ENCODE peak calls at places on chromosomes 7 and 10, in ten cellular contexts. L is neural progenitor cell, C is H9, K is IMR-90, Z is astrocyte, U is GM23248, H is fibroblast of lung, X is keratinocyte, I is mammary epithelial cell, B is GM23338. N is an unnamed sample.

GRCh38 chr7:130141161-130141857 is 63.9 kb downstream of the TMEM209 start:
- DNase-seq in L (peak), C (peak), K (peak), Z (peak), U (peak), H (peak), X (no peak), I (no peak), B (peak), N (peak)

GRCh38 chr7:30898411-30898810 is 13.2 kb upstream of the AQP1 start:
- DNase-seq in L (no peak), C (no peak), K (no peak), Z (no peak), U (no peak), H (no peak), X (no peak), I (no peak), B (no peak), N (no peak)

GRCh38 chr7:70210200-70210960 is 612.1 kb downstream of the AUTS2 start:
- DNase-seq in L (no peak), C (no peak), K (no peak), Z (no peak), U (no peak), H (no peak), X (no peak), I (no peak), B (no peak), N (no peak)

GRCh38 chr7:99196536-99197288 is 11.2 kb downstream of the KPNA7 start:
- DNase-seq in L (no peak), C (no peak), K (peak), Z (peak), U (peak), H (peak), X (no peak), I (peak), B (peak), N (peak)

GRCh38 chr7:29609162-29610030 is 45.8 kb downstream of the PRR15 start:
- DNase-seq in L (peak), C (peak), K (no peak), Z (peak), U (peak), H (peak), X (peak), I (peak), B (peak), N (no peak)

GRCh38 chr10:118903251-118903650 is 126.3 kb upstream of the NANOS1 start:
- DNase-seq in L (no peak), C (no peak), K (no peak), Z (no peak), U (no peak), H (no peak), X (no peak), I (no peak), B (no peak), N (no peak)

GRCh38 chr7:22238354-22239311 is 118.3 kb downstream of the RAPGEF5 start:
- DNase-seq in L (no peak), C (no peak), K (peak), Z (peak), U (peak), H (peak), X (no peak), I (peak), B (no peak), N (peak)

GRCh38 chr10:98405422-98405821 is 9.6 kb downstream of the PYROXD2 start:
- DNase-seq in L (no peak), C (no peak), K (peak), Z (no peak), U (peak), H (peak), X (no peak), I (no peak), B (no peak), N (no peak)

GRCh38 chr7:157687845-157688244 is 351.0 kb downstream of the DNAJB6 start:
- DNase-seq in L (peak), C (peak), K (no peak), Z (no peak), U (no peak), H (no peak), X (no peak), I (no peak), B (no peak), N (no peak)

GRCh38 chr7:23530901-23531793 is 634 bp downstream of the TRA2A start:
- DNase-seq in L (peak), C (peak), K (peak), Z (peak), U (peak), H (peak), X (no peak), I (peak), B (peak), N (peak)

GRCh38 chr10:90075995-90076394 is 374.6 kb downstream of the KIF20B start:
- DNase-seq in L (no peak), C (no peak), K (no peak), Z (no peak), U (no peak), H (no peak), X (peak), I (peak), B (no peak), N (no peak)

DNA sequence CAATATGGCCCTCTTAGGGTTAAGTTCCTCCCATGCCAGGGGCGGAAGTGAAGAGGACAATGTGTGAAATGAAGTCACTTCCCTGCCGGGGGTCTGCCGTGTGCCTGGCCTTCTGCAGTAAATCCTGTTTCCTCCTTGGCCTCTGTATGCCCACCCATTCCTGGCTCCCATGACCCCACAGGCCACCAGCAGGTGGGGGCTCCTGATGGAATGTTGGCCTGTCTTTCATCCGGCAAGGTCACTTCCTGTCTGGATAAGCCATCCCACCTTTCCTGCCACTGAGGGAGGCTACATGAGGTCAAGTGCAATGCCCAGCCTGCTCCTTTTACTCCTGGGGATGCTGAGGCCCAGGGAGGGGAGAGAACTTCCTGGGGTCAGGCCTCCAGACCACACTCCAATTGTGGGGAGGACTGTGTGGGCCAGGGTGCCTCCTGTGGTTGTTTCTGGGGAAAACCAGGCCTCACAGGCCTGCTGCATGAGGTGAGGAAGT is 22.3 kb downstream of the PALD1 start:
- DNase-seq in L (no peak), C (no peak), K (no peak), Z (no peak), U (no peak), H (no peak), X (no peak), I (no peak), B (no peak), N (no peak)
- H2AFZ ChIP-seq in L (no peak), C (no peak), K (no peak), Z (no peak), U (no peak), H (no peak), X (no peak), I (no peak), B (no peak), N (no peak)

DNA sequence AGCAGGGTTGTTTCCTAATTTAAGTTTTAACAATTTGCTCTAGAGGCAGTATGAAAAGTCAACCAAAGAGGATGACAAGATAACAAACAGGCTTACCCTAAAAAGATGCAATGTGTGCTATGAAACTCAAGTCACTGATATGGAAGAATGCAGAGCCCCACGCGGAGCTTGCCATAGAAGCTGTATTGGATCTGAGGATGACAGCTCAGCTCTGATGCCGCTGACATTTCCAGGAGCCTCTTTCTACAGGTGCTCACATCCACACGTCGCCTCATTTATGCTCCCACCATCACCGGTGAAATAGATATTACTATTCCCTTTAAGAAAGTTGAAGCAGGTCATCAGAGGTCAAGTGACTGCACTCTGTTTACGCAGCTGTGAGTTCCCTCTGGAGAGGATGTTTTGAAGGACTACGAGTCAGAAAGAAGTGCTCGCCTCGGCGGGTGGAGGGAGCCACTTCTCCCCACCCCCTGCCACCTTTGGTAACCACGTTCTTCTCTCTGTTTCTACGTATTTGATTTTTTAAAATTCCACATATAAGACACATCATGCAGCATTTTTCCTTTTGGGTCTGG is 275.4 kb downstream of the GLRX3 start:
- DNase-seq in L (no peak), C (no peak), K (no peak), Z (no peak), U (no peak), H (no peak), X (no peak), I (no peak), B (no peak), N (no peak)
- H2AFZ ChIP-seq in L (no peak), C (no peak), K (no peak), Z (no peak), U (no peak), H (no peak), X (no peak), I (no peak), B (no peak), N (no peak)

DNA sequence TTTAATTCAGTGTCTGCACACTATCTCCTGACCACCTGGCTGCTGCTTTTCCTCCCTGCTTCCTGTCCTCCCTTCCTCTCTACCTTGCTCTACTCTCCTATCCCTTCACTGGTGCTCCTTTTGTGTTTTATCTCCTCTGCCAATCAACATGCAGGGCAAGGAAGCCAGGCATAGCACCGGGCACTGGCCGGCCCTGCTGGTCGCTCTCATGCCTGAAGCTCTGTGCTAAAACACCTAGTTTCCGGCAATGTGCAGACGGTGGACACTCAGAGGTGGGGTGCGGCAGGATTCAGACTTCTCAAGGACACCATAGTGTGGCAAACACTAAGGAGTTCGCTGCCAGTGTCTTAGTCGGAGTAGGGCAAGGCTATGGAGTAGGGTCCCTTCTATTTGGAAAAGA is 177.1 kb downstream of the PRKCQ start:
- DNase-seq in L (no peak), C (no peak), K (no peak), Z (no peak), U (no peak), H (no peak), X (no peak), I (no peak), B (no peak), N (no peak)
- H2AFZ ChIP-seq in L (no peak), C (no peak), K (no peak), Z (no peak), U (no peak), H (no peak), X (no peak), I (no peak), B (no peak), N (no peak)

GRCh38 chr10:96285331-96285752 is 14.0 kb upstream of the BLNK start:
- DNase-seq in L (peak), C (peak), K (no peak), Z (no peak), U (no peak), H (no peak), X (no peak), I (no peak), B (peak), N (no peak)
- H2AFZ ChIP-seq in L (no peak), C (no peak), K (no peak), Z (no peak), U (no peak), H (no peak), X (no peak), I (no peak), B (no peak), N (no peak)